ENCODE peak calls at places on chromosomes 13 and 19, in four cellular contexts. H, W, O and L are unnamed samples.

GRCh38 chr19:657611-658010 is 5.4 kb downstream of the RNF126 start:
- DNase-seq in H (no peak), W (no peak), O (no peak), L (no peak)

GRCh38 chr19:13842294-13843103 is 34.4 kb upstream of the NANOS3 start:
- DNase-seq in H (peak; percentile 82), W (peak; percentile 35), O (peak; percentile 71), L (no peak)

GRCh38 chr19:6761053-6761676 is 6.1 kb downstream of the SH2D3A start:
- DNase-seq in H (no peak), W (no peak), O (peak; percentile 61), L (no peak)

GRCh38 chr19:11356676-11357550 is 1.7 kb downstream of the PLPPR2 start:
- DNase-seq in H (no peak), W (no peak), O (no peak), L (no peak)

GRCh38 chr19:30873691-30874090 is 475.5 kb downstream of the TSHZ3 start:
- DNase-seq in H (no peak), W (no peak), O (no peak), L (no peak)

GRCh38 chr19:5501907-5502306 is 46.7 kb downstream of the ZNRF4 start:
- DNase-seq in H (no peak), W (no peak), O (no peak), L (no peak)

GRCh38 chr19:741506-742131 is 9.3 kb upstream of the MISP start:
- DNase-seq in H (no peak), W (no peak), O (peak; percentile 17), L (no peak)

GRCh38 chr19:8821748-8822241 is 10.3 kb downstream of the ZNF558 start:
- DNase-seq in H (no peak), W (no peak), O (no peak), L (no peak)

GRCh38 chr13:114132419-114133121 is at the start of gene RASA3:
- DNase-seq in H (peak; percentile 61), W (no peak), O (peak; percentile 71), L (peak; percentile 76)

GRCh38 chr13:94858856-94859811 is 146.8 kb upstream of the SOX21 start:
- DNase-seq in H (no peak), W (peak; percentile 27), O (no peak), L (peak; percentile 60)

GRCh38 chr19:14147797-14148605 is 11.6 kb upstream of the ASF1B start:
- DNase-seq in H (peak; percentile 48), W (peak; percentile 60), O (peak; percentile 73), L (peak; percentile 63)

GRCh38 chr13:64723735-64724134 is 2506.4 kb downstream of the PCDH9 start:
- DNase-seq in H (no peak), W (no peak), O (no peak), L (no peak)

GRCh38 chr13:74987124-74987690 is 494.8 kb downstream of the TBC1D4 start:
- DNase-seq in H (no peak), W (no peak), O (no peak), L (no peak)

GRCh38 chr13:77397636-77398035 is 70.7 kb upstream of the MYCBP2 start:
- DNase-seq in H (no peak), W (no peak), O (no peak), L (no peak)

GRCh38 chr19:2266183-2266993 is 10.2 kb upstream of the JSRP1 start:
- DNase-seq in H (no peak), W (peak; percentile 64), O (peak; percentile 71), L (no peak)

GRCh38 chr19:1649706-1650626 is 2.4 kb downstream of the TCF3 start:
- DNase-seq in H (no peak), W (no peak), O (no peak), L (no peak)

GRCh38 chr19:45824041-45824471 is 8.9 kb upstream of the RSPH6A start:
- DNase-seq in H (no peak), W (no peak), O (no peak), L (peak; percentile 32)

GRCh38 chr13:50846861-50847475 is 3.5 kb upstream of the DLEU7 start:
- DNase-seq in H (no peak), W (no peak), O (no peak), L (no peak)

GRCh38 chr13:42539670-42540069 is 34.3 kb upstream of the TNFSF11 start:
- DNase-seq in H (no peak), W (no peak), O (no peak), L (no peak)

GRCh38 chr13:51249767-51250741 is 27.9 kb downstream of the FAM124A start:
- DNase-seq in H (no peak), W (no peak), O (no peak), L (peak; percentile 73)

GRCh38 chr19:19554074-19555023 is 16.3 kb downstream of the CILP2 start:
- DNase-seq in H (peak; percentile 56), W (no peak), O (peak; percentile 76), L (no peak)